ENCODE peak calls at places on chromosomes 13 and 19, in seven cellular contexts. D is tibial artery; Z is activated B cell treated with CpG ODN at 0.5 μM for 24 hours; X is activated CD4-positive, alpha-beta T cell treated with anti-CD3 and anti-CD28 coated beads for 48 hours; P is erythroblast; M is WTC11; A is AG08396. J is an unnamed sample.

GRCh38 chr13:30576528-30576927 is 41.2 kb upstream of the USPL1 start:
- DNase-seq in M (no peak), Z (no peak), D (no peak), A (no peak), P (peak), X (peak), J (no peak)

GRCh38 chr19:4108767-4109625 is 14.9 kb downstream of the MAP2K2 start:
- DNase-seq in Z (peak), D (no peak), M (no peak), X (peak), A (no peak), P (no peak), J (no peak)

GRCh38 chr13:71219671-71220070 is 647.3 kb downstream of the DACH1 start:
- DNase-seq in M (no peak), P (no peak), X (no peak), Z (no peak), A (no peak), D (no peak), J (no peak)

GRCh38 chr13:99605417-99606321 is 104.4 kb downstream of the TM9SF2 start:
- DNase-seq in M (peak), P (peak), A (peak), D (peak), X (peak), Z (peak), J (peak)

GRCh38 chr19:17747205-17748098 is 3.8 kb upstream of the FCHO1 start:
- DNase-seq in A (peak), Z (peak), D (peak), M (peak), P (peak), X (peak), J (peak)

GRCh38 chr13:45575830-45576180 is 39.7 kb downstream of the ERICH6B start:
- DNase-seq in Z (no peak), P (no peak), M (no peak), A (no peak), X (no peak), D (no peak), J (no peak)

GRCh38 chr19:2312819-2313501 is 5.0 kb upstream of the LINGO3 start:
- DNase-seq in M (peak), D (no peak), P (no peak), A (no peak), X (no peak), Z (no peak), J (no peak)

GRCh38 chr19:33472696-33473624 is 48.6 kb downstream of the PEPD start:
- DNase-seq in Z (no peak), X (no peak), P (no peak), M (peak), D (no peak), A (peak), J (no peak)

J was measured in hypothalamus.